ENCODE peak calls at places on chromosomes 4 and X, in nine cellular contexts. Y, Q, E, U, T, V, M, G and I are unnamed samples.

GRCh38 chr4:173189117-173189693 is 20.6 kb downstream of the GALNT7 start:
- DNase-seq in Y (peak; percentile 41), Q (no peak), E (no peak), U (no peak), T (no peak), V (no peak), M (no peak), G (no peak), I (peak; percentile 23)

GRCh38 chrX:134547047-134547679 is 87.2 kb downstream of the HPRT1 start:
- DNase-seq in Y (peak; percentile 52), Q (no peak), E (no peak), U (no peak), T (no peak), V (no peak), M (no peak), G (no peak), I (peak; percentile 59)

GRCh38 chr4:158484173-158484885 is 37.4 kb upstream of the RXFP1 start:
- DNase-seq in Y (no peak), Q (no peak), E (no peak), U (no peak), T (no peak), V (no peak), M (no peak), G (no peak), I (no peak)

GRCh38 chr4:56003606-56004005 is 54.9 kb downstream of the CEP135 start:
- DNase-seq in Y (no peak), Q (no peak), E (no peak), U (no peak), T (no peak), V (no peak), M (no peak), G (no peak), I (no peak)

GRCh38 chr4:85933306-85933640 is 426.6 kb downstream of the MAPK10 start:
- DNase-seq in Y (no peak), Q (no peak), E (no peak), U (no peak), T (no peak), V (no peak), M (no peak), G (no peak), I (no peak)

GRCh38 chr4:74838746-74839370 is 44.5 kb upstream of the BTC start:
- DNase-seq in Y (peak; percentile 83), Q (no peak), E (no peak), U (no peak), T (no peak), V (no peak), M (no peak), G (no peak), I (peak; percentile 43)

GRCh38 chr4:158292156-158292555 is 81.9 kb downstream of the TMEM144 start:
- DNase-seq in Y (no peak), Q (no peak), E (no peak), U (no peak), T (no peak), V (no peak), M (no peak), G (no peak), I (no peak)

GRCh38 chr4:41611881-41612871 is 74.2 kb downstream of the LIMCH1 start:
- DNase-seq in Y (peak; percentile 68), Q (no peak), E (peak; percentile 64), U (no peak), T (peak; percentile 32), V (peak; percentile 42), M (no peak), G (peak; percentile 74), I (peak; percentile 55)

GRCh38 chr4:11073621-11074051 is 355.1 kb downstream of the HS3ST1 start:
- DNase-seq in Y (peak; percentile 98), Q (no peak), E (peak; percentile 42), U (peak; percentile 1), T (peak; percentile 66), V (no peak), M (no peak), G (peak; percentile 86), I (no peak)

GRCh38 chrX:12610079-12610478 is 181.1 kb upstream of the PRPS2 start:
- DNase-seq in Y (peak; percentile 60), Q (no peak), E (no peak), U (no peak), T (no peak), V (no peak), M (no peak), G (no peak), I (no peak)

GRCh38 chr4:151226004-151226932 is 50.7 kb upstream of the PRSS48 start:
- DNase-seq in Y (peak; percentile 89), Q (no peak), E (no peak), U (no peak), T (no peak), V (no peak), M (no peak), G (no peak), I (peak; percentile 85)

GRCh38 chr4:185817403-185817818 is 5.4 kb upstream of the SORBS2 start:
- DNase-seq in Y (no peak), Q (no peak), E (peak; percentile 53), U (no peak), T (no peak), V (peak; percentile 95), M (no peak), G (no peak), I (no peak)

DNA sequence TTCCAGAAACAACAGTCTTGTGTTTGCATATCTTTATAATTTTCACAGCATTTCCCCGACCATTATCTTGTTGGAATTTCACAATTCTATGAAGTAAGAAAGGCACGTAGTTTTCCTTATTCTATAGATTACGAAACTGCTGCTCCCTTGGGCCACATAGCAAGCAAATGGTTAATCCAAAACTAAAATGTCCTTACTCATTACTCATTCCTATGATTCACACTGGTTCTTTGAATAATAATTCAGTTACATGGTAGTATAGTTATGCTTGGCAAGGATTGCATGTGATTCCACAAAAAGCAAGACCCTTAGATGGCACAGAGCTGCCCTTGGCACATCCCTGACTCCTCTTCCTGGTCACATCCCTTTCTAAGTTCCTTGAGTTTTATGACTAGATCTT is 51.2 kb downstream of the OR13H1 start:
- DNase-seq in Y (peak; percentile 28), Q (no peak), E (no peak), U (no peak), T (no peak), V (no peak), M (no peak), G (no peak), I (no peak)
- H3K27me3 ChIP-seq in Y (no peaks in the 10 kb centered on the region), Q (no peaks in the 10 kb centered on the region), E (no peaks in the 10 kb centered on the region), U (no peaks in the 10 kb centered on the region), T (no peaks in the 10 kb centered on the region), V (no peaks in the 10 kb centered on the region), M (no peaks in the 10 kb centered on the region), G (no peaks in the 10 kb centered on the region), I (peaks cover 15% of the 10 kb centered on the region)

GRCh38 chr4:108547682-108548081 is 72.7 kb upstream of the RPL34 start:
- DNase-seq in Y (no peak), Q (no peak), E (no peak), U (no peak), T (no peak), V (no peak), M (no peak), G (no peak), I (no peak)

GRCh38 chr4:108544504-108544903 is 75.9 kb upstream of the RPL34 start:
- DNase-seq in Y (peak; percentile 32), Q (no peak), E (no peak), U (no peak), T (no peak), V (no peak), M (no peak), G (no peak), I (peak; percentile 30)

GRCh38 chr4:108543359-108543968 is 76.9 kb upstream of the RPL34 start:
- DNase-seq in Y (no peak), Q (no peak), E (no peak), U (no peak), T (no peak), V (no peak), M (no peak), G (no peak), I (no peak)

DNA sequence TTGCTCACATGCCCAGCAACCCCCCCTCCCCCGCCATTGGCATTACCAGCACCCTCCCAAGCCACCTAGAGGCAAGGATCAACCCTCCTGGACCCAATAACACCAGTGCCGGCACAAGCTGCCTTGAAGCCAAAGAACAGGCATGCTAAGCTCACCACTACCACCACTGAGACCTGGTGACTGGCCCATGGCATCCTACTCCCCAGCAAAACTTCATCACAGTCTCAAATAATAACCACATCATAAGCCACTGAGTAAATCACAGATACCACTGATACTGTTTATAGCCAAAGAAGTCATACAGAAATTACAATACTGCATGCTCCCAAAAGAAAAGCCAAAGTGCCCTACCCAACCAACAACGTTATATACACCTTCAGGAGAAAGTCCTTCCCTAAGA is 73.6 kb upstream of the RPL34 start:
- DNase-seq in Y (no peak), Q (no peak), E (no peak), U (no peak), T (no peak), V (no peak), M (no peak), G (no peak), I (no peak)
- H3K27me3 ChIP-seq in Y (no peaks in the 10 kb centered on the region), Q (no peaks in the 10 kb centered on the region), E (no peaks in the 10 kb centered on the region), U (no peaks in the 10 kb centered on the region), T (no peaks in the 10 kb centered on the region), V (no peaks in the 10 kb centered on the region), M (no peaks in the 10 kb centered on the region), G (no peaks in the 10 kb centered on the region), I (no peaks in the 10 kb centered on the region)

DNA sequence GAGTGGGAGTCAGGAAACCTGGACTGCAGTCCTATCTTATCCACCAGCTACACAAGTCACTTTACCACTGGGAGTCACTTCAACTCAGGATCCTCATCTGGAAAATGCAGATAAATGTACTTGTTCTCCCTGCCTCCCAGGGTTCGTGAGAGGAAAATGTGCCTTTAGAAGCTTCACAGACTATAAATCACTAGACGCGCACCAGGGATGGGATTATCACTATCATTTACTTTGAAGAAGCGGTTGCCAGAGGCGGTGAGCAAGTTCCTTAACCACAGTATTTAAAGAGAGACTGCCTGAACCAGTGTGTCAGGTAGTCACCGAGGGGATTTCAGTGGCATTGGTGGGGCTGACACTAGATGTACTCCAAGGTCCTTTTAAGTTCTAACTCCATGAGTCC is 219.5 kb downstream of the HS6ST2 start:
- DNase-seq in Y (no peak), Q (no peak), E (no peak), U (no peak), T (no peak), V (no peak), M (no peak), G (no peak), I (peak; percentile 1)
- H3K27me3 ChIP-seq in Y (no peaks in the 10 kb centered on the region), Q (no peaks in the 10 kb centered on the region), E (no peaks in the 10 kb centered on the region), U (peaks cover 14% of the 10 kb centered on the region), T (no peaks in the 10 kb centered on the region), V (peaks cover 9% of the 10 kb centered on the region), M (no peaks in the 10 kb centered on the region), G (no peaks in the 10 kb centered on the region), I (peaks cover 71% of the 10 kb centered on the region)

GRCh38 chrX:137164329-137164728 is 130.5 kb upstream of the GPR101 start:
- DNase-seq in Y (no peak), Q (no peak), E (no peak), U (no peak), T (no peak), V (no peak), M (no peak), G (no peak), I (no peak)
- H3K27me3 ChIP-seq in Y (no peaks in the 10 kb centered on the region), Q (no peaks in the 10 kb centered on the region), E (no peaks in the 10 kb centered on the region), U (no peaks in the 10 kb centered on the region), T (no peaks in the 10 kb centered on the region), V (no peaks in the 10 kb centered on the region), M (no peaks in the 10 kb centered on the region), G (no peaks in the 10 kb centered on the region), I (no peaks in the 10 kb centered on the region)

GRCh38 chr4:4204401-4204745 is 22.4 kb downstream of the OTOP1 start:
- DNase-seq in Y (no peak), Q (no peak), E (no peak), U (no peak), T (no peak), V (no peak), M (no peak), G (no peak), I (no peak)
- H3K27me3 ChIP-seq in Y (peaks cover 23% of the 10 kb centered on the region), Q (no peaks in the 10 kb centered on the region), E (peaks cover 27% of the 10 kb centered on the region), U (no peaks in the 10 kb centered on the region), T (no peaks in the 10 kb centered on the region), V (no peaks in the 10 kb centered on the region), M (no peaks in the 10 kb centered on the region), G (peaks cover 10% of the 10 kb centered on the region), I (peaks cover 5% of the 10 kb centered on the region)